ENCODE peak calls at places on chromosomes 12 and 14, in six cellular contexts. One of them, this sample, is unnamed.

GRCh38 chr12:32302218-32302826 is 97.0 kb upstream of the FGD4 start:
- DNase-seq in left lung: no peak
- DNase-seq in fibroblast of pulmonary artery: peak
- DNase-seq in astrocyte of the spinal cord: no peak
- DNase-seq in thoracic aorta: no peak
- DNase-seq in fibroblast of villous mesenchyme: peak
- DNase-seq in this sample: no peak

GRCh38 chr12:49296034-49296835 is 1.3 kb downstream of the PRPH start:
- DNase-seq in left lung: no peak
- DNase-seq in fibroblast of pulmonary artery: no peak
- DNase-seq in astrocyte of the spinal cord: no peak
- DNase-seq in thoracic aorta: no peak
- DNase-seq in fibroblast of villous mesenchyme: peak
- DNase-seq in this sample: peak

GRCh38 chr12:21248679-21249078 is 86.0 kb downstream of the SLCO1A2 start:
- DNase-seq in left lung: no peak
- DNase-seq in fibroblast of pulmonary artery: peak
- DNase-seq in astrocyte of the spinal cord: peak
- DNase-seq in thoracic aorta: no peak
- DNase-seq in fibroblast of villous mesenchyme: no peak
- DNase-seq in this sample: peak

GRCh38 chr12:3551976-3552725 is 61.1 kb downstream of the PRMT8 start:
- DNase-seq in left lung: no peak
- DNase-seq in fibroblast of pulmonary artery: no peak
- DNase-seq in astrocyte of the spinal cord: no peak
- DNase-seq in thoracic aorta: no peak
- DNase-seq in fibroblast of villous mesenchyme: no peak
- DNase-seq in this sample: no peak

GRCh38 chr14:77064535-77065178 is 33.4 kb upstream of the CIPC start:
- DNase-seq in left lung: no peak
- DNase-seq in fibroblast of pulmonary artery: no peak
- DNase-seq in astrocyte of the spinal cord: no peak
- DNase-seq in thoracic aorta: no peak
- DNase-seq in fibroblast of villous mesenchyme: no peak
- DNase-seq in this sample: no peak

GRCh38 chr12:132886529-132887477 is 602 bp downstream of the CHFR start:
- DNase-seq in left lung: peak
- DNase-seq in fibroblast of pulmonary artery: no peak
- DNase-seq in astrocyte of the spinal cord: peak
- DNase-seq in thoracic aorta: no peak
- DNase-seq in fibroblast of villous mesenchyme: peak
- DNase-seq in this sample: peak

GRCh38 chr14:22465201-22465835 is 123.7 kb downstream of the DAD1 start:
- DNase-seq in left lung: no peak
- DNase-seq in fibroblast of pulmonary artery: no peak
- DNase-seq in astrocyte of the spinal cord: peak
- DNase-seq in thoracic aorta: no peak
- DNase-seq in fibroblast of villous mesenchyme: no peak
- DNase-seq in this sample: no peak

GRCh38 chr12:12582895-12583303 is 20.2 kb upstream of the DUSP16 start:
- DNase-seq in left lung: no peak
- DNase-seq in fibroblast of pulmonary artery: peak
- DNase-seq in astrocyte of the spinal cord: no peak
- DNase-seq in thoracic aorta: no peak
- DNase-seq in fibroblast of villous mesenchyme: peak
- DNase-seq in this sample: peak

GRCh38 chr12:45863332-45863731 is 127.0 kb downstream of the SCAF11 start:
- DNase-seq in left lung: no peak
- DNase-seq in fibroblast of pulmonary artery: no peak
- DNase-seq in astrocyte of the spinal cord: no peak
- DNase-seq in thoracic aorta: no peak
- DNase-seq in fibroblast of villous mesenchyme: peak
- DNase-seq in this sample: peak

GRCh38 chr12:118175823-118176447 is 40.0 kb downstream of the PEBP1 start:
- DNase-seq in left lung: no peak
- DNase-seq in fibroblast of pulmonary artery: no peak
- DNase-seq in astrocyte of the spinal cord: no peak
- DNase-seq in thoracic aorta: no peak
- DNase-seq in fibroblast of villous mesenchyme: no peak
- DNase-seq in this sample: no peak

GRCh38 chr14:36582874-36583241 is 444 bp upstream of the NKX2-8 start:
- DNase-seq in left lung: no peak
- DNase-seq in fibroblast of pulmonary artery: no peak
- DNase-seq in astrocyte of the spinal cord: no peak
- DNase-seq in thoracic aorta: no peak
- DNase-seq in fibroblast of villous mesenchyme: no peak
- DNase-seq in this sample: no peak

GRCh38 chr12:1978078-1978477 is 26.2 kb downstream of the DCP1B start:
- DNase-seq in left lung: no peak
- DNase-seq in fibroblast of pulmonary artery: peak
- DNase-seq in astrocyte of the spinal cord: no peak
- DNase-seq in thoracic aorta: no peak
- DNase-seq in fibroblast of villous mesenchyme: peak
- DNase-seq in this sample: peak

GRCh38 chr12:79988368-79988767 is 53.5 kb upstream of the PPP1R12A start:
- DNase-seq in left lung: no peak
- DNase-seq in fibroblast of pulmonary artery: peak
- DNase-seq in astrocyte of the spinal cord: peak
- DNase-seq in thoracic aorta: no peak
- DNase-seq in fibroblast of villous mesenchyme: no peak
- DNase-seq in this sample: peak

GRCh38 chr12:126897102-126897501 is 1369.9 kb upstream of the TMEM132C start:
- DNase-seq in left lung: no peak
- DNase-seq in fibroblast of pulmonary artery: no peak
- DNase-seq in astrocyte of the spinal cord: no peak
- DNase-seq in thoracic aorta: no peak
- DNase-seq in fibroblast of villous mesenchyme: no peak
- DNase-seq in this sample: no peak
- H3K4me3 ChIP-seq in left lung: no peak
- H3K4me3 ChIP-seq in fibroblast of pulmonary artery: no peak
- H3K4me3 ChIP-seq in astrocyte of the spinal cord: no peak
- H3K4me3 ChIP-seq in thoracic aorta: no peak
- H3K4me3 ChIP-seq in fibroblast of villous mesenchyme: no peak
- H3K4me3 ChIP-seq in this sample: no peak

DNA sequence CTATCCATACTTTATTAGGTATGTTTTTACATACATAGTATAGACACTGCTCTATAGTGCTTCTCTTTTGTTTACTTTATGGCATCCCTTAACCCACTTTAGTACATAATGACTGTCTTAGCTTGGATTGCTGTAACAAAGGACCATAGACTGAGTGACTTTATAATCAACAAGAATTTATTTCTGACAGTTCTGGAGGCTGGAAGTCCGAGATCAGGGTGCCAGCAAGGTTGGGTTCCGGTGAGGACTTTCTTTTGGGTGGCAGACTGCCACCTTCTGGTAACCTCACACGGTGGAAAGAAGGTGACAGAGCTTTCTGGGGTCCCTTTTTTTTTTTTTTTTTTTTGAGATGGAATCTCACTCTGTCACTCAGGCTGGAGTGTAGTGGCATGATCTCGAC is 48.6 kb upstream of the PPM1H start:
- DNase-seq in left lung: no peak
- DNase-seq in fibroblast of pulmonary artery: no peak
- DNase-seq in astrocyte of the spinal cord: no peak
- DNase-seq in thoracic aorta: no peak
- DNase-seq in fibroblast of villous mesenchyme: no peak
- DNase-seq in this sample: no peak
- H3K4me3 ChIP-seq in left lung: no peak
- H3K4me3 ChIP-seq in fibroblast of pulmonary artery: no peak
- H3K4me3 ChIP-seq in astrocyte of the spinal cord: no peak
- H3K4me3 ChIP-seq in thoracic aorta: no peak
- H3K4me3 ChIP-seq in fibroblast of villous mesenchyme: no peak
- H3K4me3 ChIP-seq in this sample: no peak

GRCh38 chr14:102948698-102949061 is 26.2 kb downstream of the AMN start:
- DNase-seq in left lung: no peak
- DNase-seq in fibroblast of pulmonary artery: no peak
- DNase-seq in astrocyte of the spinal cord: no peak
- DNase-seq in thoracic aorta: no peak
- DNase-seq in fibroblast of villous mesenchyme: no peak
- DNase-seq in this sample: no peak

GRCh38 chr14:102949801-102950451 is 27.5 kb downstream of the AMN start:
- DNase-seq in left lung: no peak
- DNase-seq in fibroblast of pulmonary artery: no peak
- DNase-seq in astrocyte of the spinal cord: peak
- DNase-seq in thoracic aorta: peak
- DNase-seq in fibroblast of villous mesenchyme: no peak
- DNase-seq in this sample: no peak

GRCh38 chr14:102951034-102951433 is 28.6 kb downstream of the AMN start:
- DNase-seq in left lung: no peak
- DNase-seq in fibroblast of pulmonary artery: peak
- DNase-seq in astrocyte of the spinal cord: no peak
- DNase-seq in thoracic aorta: no peak
- DNase-seq in fibroblast of villous mesenchyme: no peak
- DNase-seq in this sample: no peak

GRCh38 chr14:102947321-102948103 is 25.0 kb downstream of the AMN start:
- DNase-seq in left lung: no peak
- DNase-seq in fibroblast of pulmonary artery: no peak
- DNase-seq in astrocyte of the spinal cord: no peak
- DNase-seq in thoracic aorta: no peak
- DNase-seq in fibroblast of villous mesenchyme: no peak
- DNase-seq in this sample: no peak

DNA sequence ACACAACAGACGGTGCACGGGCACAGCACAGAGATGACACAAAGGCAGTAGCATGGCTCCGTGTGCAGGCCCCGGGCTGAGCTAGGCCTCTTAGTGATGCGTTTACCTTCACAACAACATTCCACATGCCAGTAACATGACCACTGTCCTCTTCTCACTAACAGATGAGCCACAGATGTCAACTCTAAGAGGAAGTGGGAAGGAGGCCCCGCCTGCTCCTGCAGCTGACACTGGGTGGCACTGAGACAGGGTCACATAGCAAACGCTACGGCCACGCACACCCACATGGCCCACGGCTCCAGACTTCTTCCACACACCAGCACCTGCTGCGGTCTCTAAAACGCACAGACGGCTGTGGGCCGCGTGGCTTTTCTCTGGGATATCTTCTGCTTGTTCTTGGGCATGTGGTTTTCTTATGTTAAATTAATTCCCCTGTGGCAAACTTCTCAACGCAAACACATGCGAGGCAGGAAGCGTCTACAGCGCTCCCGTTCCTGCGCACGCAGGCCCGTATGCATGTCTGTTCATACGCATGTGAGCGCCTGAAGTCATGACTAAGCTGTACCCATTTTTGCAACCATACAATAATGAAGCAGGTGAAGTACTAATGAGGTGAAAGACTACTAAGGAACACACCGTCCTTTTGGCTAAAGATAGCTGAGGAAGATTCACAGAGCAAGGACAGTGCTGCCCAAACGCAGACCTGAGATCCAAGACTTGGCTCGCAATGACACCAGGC is 26.8 kb downstream of the AMN start:
- DNase-seq in left lung: no peak
- DNase-seq in fibroblast of pulmonary artery: no peak
- DNase-seq in astrocyte of the spinal cord: no peak
- DNase-seq in thoracic aorta: no peak
- DNase-seq in fibroblast of villous mesenchyme: no peak
- DNase-seq in this sample: no peak
- H3K4me3 ChIP-seq in left lung: no peak
- H3K4me3 ChIP-seq in fibroblast of pulmonary artery: no peak
- H3K4me3 ChIP-seq in astrocyte of the spinal cord: no peak
- H3K4me3 ChIP-seq in thoracic aorta: no peak
- H3K4me3 ChIP-seq in fibroblast of villous mesenchyme: no peak
- H3K4me3 ChIP-seq in this sample: no peak

DNA sequence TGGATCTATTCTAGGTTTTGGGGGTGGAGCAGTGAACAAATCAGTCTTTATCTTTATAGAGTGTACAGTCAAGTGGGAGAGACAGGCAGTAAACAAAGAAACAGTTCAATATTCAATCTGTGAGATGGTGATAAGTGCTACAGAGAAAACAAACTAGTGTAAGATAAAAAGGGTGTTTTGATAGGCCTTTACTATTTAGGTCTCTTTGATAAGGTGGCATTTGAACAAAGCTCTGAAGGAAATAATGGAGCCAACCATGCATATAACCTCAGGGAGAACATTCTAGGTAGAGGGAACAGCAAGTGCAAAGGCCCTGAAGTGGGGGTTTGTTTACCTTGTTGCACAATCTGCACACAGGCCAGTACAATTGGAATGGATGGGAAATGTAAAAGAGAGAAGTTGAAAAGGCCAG is 47.3 kb downstream of the PTPN11 start:
- DNase-seq in left lung: no peak
- DNase-seq in fibroblast of pulmonary artery: no peak
- DNase-seq in astrocyte of the spinal cord: no peak
- DNase-seq in thoracic aorta: no peak
- DNase-seq in fibroblast of villous mesenchyme: no peak
- DNase-seq in this sample: no peak
- H3K4me3 ChIP-seq in left lung: no peak
- H3K4me3 ChIP-seq in fibroblast of pulmonary artery: no peak
- H3K4me3 ChIP-seq in astrocyte of the spinal cord: no peak
- H3K4me3 ChIP-seq in thoracic aorta: no peak
- H3K4me3 ChIP-seq in fibroblast of villous mesenchyme: no peak
- H3K4me3 ChIP-seq in this sample: no peak

DNA sequence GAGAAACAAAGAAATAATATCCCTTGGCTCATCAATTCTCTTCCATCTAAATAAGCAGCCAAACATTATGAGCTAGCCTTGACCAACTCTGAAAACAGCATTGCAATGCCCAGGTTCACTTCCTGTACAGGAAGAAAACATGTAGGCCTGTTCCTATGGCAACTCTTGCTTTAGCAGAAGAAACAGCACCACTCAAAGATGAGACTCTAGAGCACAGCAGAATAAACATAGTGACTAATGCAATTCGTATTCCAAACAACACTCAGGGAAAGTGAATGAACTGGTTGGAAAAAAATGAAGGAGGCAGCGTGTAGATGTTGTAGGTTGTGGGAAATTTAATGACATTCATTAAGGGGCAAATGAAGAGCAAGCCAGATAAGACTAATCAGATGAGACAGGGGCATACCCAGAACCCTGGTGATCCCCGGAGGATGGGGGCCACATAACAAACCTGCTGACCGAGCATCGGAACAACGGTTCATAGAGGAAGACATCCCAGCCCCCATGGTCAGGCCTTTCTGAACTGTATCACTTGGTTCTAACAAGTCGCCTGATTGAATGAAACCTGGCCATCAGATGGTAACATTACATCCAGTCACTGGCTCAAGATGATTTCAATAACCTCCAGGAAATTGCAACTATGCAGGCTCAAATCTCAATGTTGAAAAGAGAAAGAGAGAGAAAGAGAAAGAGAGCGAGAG is 9.0 kb downstream of the ARHGDIB start:
- DNase-seq in left lung: no peak
- DNase-seq in fibroblast of pulmonary artery: peak
- DNase-seq in astrocyte of the spinal cord: peak
- DNase-seq in thoracic aorta: no peak
- DNase-seq in fibroblast of villous mesenchyme: peak
- DNase-seq in this sample: peak
- H3K4me3 ChIP-seq in left lung: no peak
- H3K4me3 ChIP-seq in fibroblast of pulmonary artery: no peak
- H3K4me3 ChIP-seq in astrocyte of the spinal cord: no peak
- H3K4me3 ChIP-seq in thoracic aorta: no peak
- H3K4me3 ChIP-seq in fibroblast of villous mesenchyme: no peak
- H3K4me3 ChIP-seq in this sample: no peak

GRCh38 chr12:124386661-124387509 is 92.0 kb downstream of the RFLNA start:
- DNase-seq in left lung: no peak
- DNase-seq in fibroblast of pulmonary artery: no peak
- DNase-seq in astrocyte of the spinal cord: no peak
- DNase-seq in thoracic aorta: no peak
- DNase-seq in fibroblast of villous mesenchyme: peak
- DNase-seq in this sample: no peak
- H3K4me3 ChIP-seq in left lung: peak
- H3K4me3 ChIP-seq in fibroblast of pulmonary artery: peak
- H3K4me3 ChIP-seq in astrocyte of the spinal cord: peak
- H3K4me3 ChIP-seq in thoracic aorta: peak
- H3K4me3 ChIP-seq in fibroblast of villous mesenchyme: peak
- H3K4me3 ChIP-seq in this sample: peak

GRCh38 chr14:104843442-104844305 is 21.4 kb upstream of the CEP170B start:
- DNase-seq in left lung: no peak
- DNase-seq in fibroblast of pulmonary artery: no peak
- DNase-seq in astrocyte of the spinal cord: no peak
- DNase-seq in thoracic aorta: no peak
- DNase-seq in fibroblast of villous mesenchyme: no peak
- DNase-seq in this sample: peak
- H3K4me3 ChIP-seq in left lung: no peak
- H3K4me3 ChIP-seq in fibroblast of pulmonary artery: no peak
- H3K4me3 ChIP-seq in astrocyte of the spinal cord: no peak
- H3K4me3 ChIP-seq in thoracic aorta: peak
- H3K4me3 ChIP-seq in fibroblast of villous mesenchyme: no peak
- H3K4me3 ChIP-seq in this sample: peak

This sample was measured in adipocyte.